ENCODE peak calls at places on chromosome 15, in seven cellular contexts. N is Peyer's patch, M is GM23248, U is H9, R is fibroblast of lung, E is gastrocnemius medialis, C is mammary epithelial cell. V is an unnamed sample. For H3K27me3 and H3K4me1, the result is how much of the 10 kb centered on the place peaks cover.

GRCh38 chr15:42138968-42139386 is 17.5 kb downstream of the PLA2G4F start:
- DNase-seq in N (peak), M (no peak), U (peak), E (no peak), R (no peak), C (no peak), V (no peak)

GRCh38 chr15:49645937-49646336 is 25.1 kb downstream of the DTWD1 start:
- DNase-seq in E (no peak), U (no peak), M (peak), C (peak), N (no peak), R (peak), V (no peak)

GRCh38 chr15:90382305-90382704 is 5.7 kb upstream of the IQGAP1 start:
- DNase-seq in R (no peak), E (no peak), M (no peak), C (peak), N (no peak), U (no peak), V (no peak)

GRCh38 chr15:62931650-62932049 is 110.9 kb upstream of the TPM1 start:
- DNase-seq in M (peak), N (no peak), U (no peak), C (no peak), E (no peak), R (no peak), V (no peak)

GRCh38 chr15:76330281-76330680 is 6.3 kb upstream of the ISL2 start:
- DNase-seq in E (no peak), N (no peak), U (peak), M (peak), R (peak), C (peak), V (peak)

GRCh38 chr15:33679065-33679464 is 289.2 kb upstream of the CHRM5 start:
- DNase-seq in E (no peak), M (peak), R (no peak), N (no peak), C (no peak), U (no peak), V (no peak)

GRCh38 chr15:77818484-77819270 is 186.0 kb upstream of the LINGO1 start:
- DNase-seq in M (no peak), U (peak), E (no peak), R (no peak), C (no peak), N (no peak), V (no peak)

GRCh38 chr15:69758810-69759410 is 306.3 kb downstream of the RPLP1 start:
- DNase-seq in R (peak), M (peak), N (no peak), C (peak), E (no peak), U (no peak), V (no peak)

GRCh38 chr15:81106560-81106959 is 27.5 kb upstream of the CFAP161 start:
- DNase-seq in U (peak), C (peak), E (no peak), M (peak), R (peak), N (no peak), V (no peak)

GRCh38 chr15:74924525-74924924 is 13.3 kb downstream of the COX5A start:
- DNase-seq in C (no peak), R (no peak), M (no peak), U (no peak), E (no peak), N (no peak), V (no peak)

GRCh38 chr15:101169457-101170071 is 82.3 kb downstream of the CHSY1 start:
- DNase-seq in E (no peak), M (peak), N (no peak), U (no peak), R (peak), C (no peak), V (peak)

GRCh38 chr15:68646156-68646555 is 67.4 kb downstream of the CORO2B start:
- DNase-seq in E (no peak), U (no peak), N (peak), R (no peak), C (no peak), M (no peak), V (no peak)

GRCh38 chr15:72127724-72128322 is 9.6 kb downstream of the SENP8 start:
- DNase-seq in R (no peak), E (no peak), C (no peak), N (no peak), U (no peak), M (no peak), V (no peak)

GRCh38 chr15:41809121-41809520 is 18.8 kb upstream of the JMJD7 start:
- DNase-seq in M (peak), N (no peak), R (no peak), C (no peak), U (no peak), E (no peak), V (no peak)

GRCh38 chr15:75104804-75105557 is 81.6 kb downstream of the PPCDC start:
- DNase-seq in N (no peak), U (no peak), C (peak), E (no peak), R (peak), M (peak), V (no peak)

GRCh38 chr15:70339551-70340517 is 242.1 kb upstream of the TLE3 start:
- DNase-seq in N (no peak), E (no peak), R (peak), M (peak), C (no peak), U (peak), V (no peak)

GRCh38 chr15:77335298-77335697 is 84.6 kb downstream of the PEAK1 start:
- DNase-seq in M (peak), U (no peak), E (peak), N (no peak), C (no peak), R (peak), V (peak)

GRCh38 chr15:33807665-33808064 is 160.6 kb upstream of the CHRM5 start:
- DNase-seq in N (no peak), R (no peak), U (no peak), E (no peak), C (no peak), M (no peak), V (no peak)

GRCh38 chr15:98865397-98866339 is 141.9 kb downstream of the PGPEP1L start:
- DNase-seq in C (no peak), E (peak), U (peak), M (no peak), N (peak), R (peak), V (peak)

GRCh38 chr15:90837052-90837621 is 31.3 kb upstream of the FURIN start:
- DNase-seq in N (no peak), E (no peak), M (no peak), U (no peak), C (no peak), R (no peak), V (no peak)

GRCh38 chr15:63551400-63551799 is 45.8 kb upstream of the FBXL22 start:
- DNase-seq in N (no peak), U (no peak), E (no peak), C (peak), R (peak), M (peak), V (no peak)

GRCh38 chr15:48899793-48900192 is 21.9 kb downstream of the EID1 start:
- DNase-seq in E (no peak), R (no peak), M (no peak), C (peak), N (no peak), U (no peak), V (no peak)

GRCh38 chr15:61680260-61681037 is 379.8 kb downstream of the VPS13C start:
- DNase-seq in N (no peak), U (no peak), M (no peak), E (no peak), R (no peak), C (no peak), V (no peak)

GRCh38 chr15:98232761-98233160 is 272.3 kb downstream of the ARRDC4 start:
- DNase-seq in U (no peak), C (no peak), E (no peak), R (no peak), N (no peak), M (no peak), V (no peak)

GRCh38 chr15:58336161-58336560 is 95.6 kb upstream of the LIPC start:
- DNase-seq in R (no peak), M (no peak), U (no peak), E (no peak), C (no peak), N (no peak), V (no peak)

GRCh38 chr15:93178371-93178770 is 89.4 kb upstream of the RGMA start:
- DNase-seq in R (no peak), U (no peak), N (no peak), C (no peak), M (no peak), E (no peak), V (no peak)

GRCh38 chr15:101170568-101171350 is 81.1 kb downstream of the CHSY1 start:
- DNase-seq in U (no peak), C (peak), R (peak), N (no peak), E (no peak), M (peak), V (peak)

GRCh38 chr15:87660494-87661129 is 595.9 kb downstream of the NTRK3 start:
- DNase-seq in N (no peak), C (no peak), M (no peak), U (no peak), E (no peak), R (no peak), V (no peak)

GRCh38 chr15:47184003-47184404 is 533.3 kb upstream of the SEMA6D start:
- DNase-seq in C (peak), M (peak), R (no peak), U (peak), E (no peak), N (peak), V (peak)
- H3K27me3 ChIP-seq in C (under half), M (under half), R (under half), U (under half), E (under half), N (under half), V (under half)

GRCh38 chr15:28900041-28900891 is 14.5 kb downstream of the APBA2 start:
- DNase-seq in C (no peak), N (no peak), E (no peak), R (no peak), U (no peak), M (no peak), V (no peak)
- H3K4me1 ChIP-seq in C (under half), N (under half), E (under half), R (under half), U (under half), M (under half), V (under half)

GRCh38 chr15:73322665-73323373 is 45.9 kb downstream of the HCN4 start:
- DNase-seq in C (no peak), R (no peak), M (no peak), E (no peak), N (peak), U (no peak), V (no peak)
- H3K27me3 ChIP-seq in C (under half), R (under half), M (under half), E (under half), N (under half), U (under half), V (under half)

DNA sequence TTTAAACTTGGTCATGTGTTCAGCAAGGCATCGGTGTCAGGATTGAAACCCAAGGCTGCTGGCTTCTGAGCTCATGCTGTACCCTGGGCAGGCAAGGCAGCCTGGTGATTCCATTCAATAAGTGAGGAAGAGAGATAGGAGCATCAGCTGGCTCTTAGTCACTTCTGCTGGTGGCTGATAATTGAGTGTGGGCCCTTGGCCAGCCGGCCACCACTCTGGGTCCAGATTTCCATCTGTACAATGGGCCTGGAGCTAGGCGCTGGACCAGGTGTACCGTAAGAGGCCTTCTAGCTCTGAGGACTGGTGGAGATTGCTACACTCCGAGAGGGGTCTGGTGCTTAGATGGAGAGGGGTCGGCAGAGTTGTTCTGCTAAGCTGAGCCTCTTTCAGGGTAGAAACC is 4.3 kb downstream of the CD276 start:
- DNase-seq in U (peak), C (no peak), R (peak), M (peak), N (no peak), E (no peak), V (no peak)
- H3K4me1 ChIP-seq in U (under half), C (half or more), R (under half), M (half or more), N (under half), E (under half), V (under half)

GRCh38 chr15:88794001-88794400 is 9.2 kb upstream of the ACAN start:
- DNase-seq in N (no peak), C (no peak), M (no peak), E (no peak), U (no peak), R (no peak), V (no peak)

GRCh38 chr15:88799341-88799740 is 3.9 kb upstream of the ACAN start:
- DNase-seq in U (no peak), M (no peak), C (no peak), R (no peak), N (no peak), E (no peak), V (no peak)

GRCh38 chr15:88802250-88802990 is 816 bp upstream of the ACAN start:
- DNase-seq in C (no peak), E (no peak), U (no peak), N (no peak), M (no peak), R (no peak), V (no peak)

GRCh38 chr15:88800026-88800425 is 3.2 kb upstream of the ACAN start:
- DNase-seq in R (peak), M (peak), N (no peak), C (peak), U (no peak), E (no peak), V (no peak)

DNA sequence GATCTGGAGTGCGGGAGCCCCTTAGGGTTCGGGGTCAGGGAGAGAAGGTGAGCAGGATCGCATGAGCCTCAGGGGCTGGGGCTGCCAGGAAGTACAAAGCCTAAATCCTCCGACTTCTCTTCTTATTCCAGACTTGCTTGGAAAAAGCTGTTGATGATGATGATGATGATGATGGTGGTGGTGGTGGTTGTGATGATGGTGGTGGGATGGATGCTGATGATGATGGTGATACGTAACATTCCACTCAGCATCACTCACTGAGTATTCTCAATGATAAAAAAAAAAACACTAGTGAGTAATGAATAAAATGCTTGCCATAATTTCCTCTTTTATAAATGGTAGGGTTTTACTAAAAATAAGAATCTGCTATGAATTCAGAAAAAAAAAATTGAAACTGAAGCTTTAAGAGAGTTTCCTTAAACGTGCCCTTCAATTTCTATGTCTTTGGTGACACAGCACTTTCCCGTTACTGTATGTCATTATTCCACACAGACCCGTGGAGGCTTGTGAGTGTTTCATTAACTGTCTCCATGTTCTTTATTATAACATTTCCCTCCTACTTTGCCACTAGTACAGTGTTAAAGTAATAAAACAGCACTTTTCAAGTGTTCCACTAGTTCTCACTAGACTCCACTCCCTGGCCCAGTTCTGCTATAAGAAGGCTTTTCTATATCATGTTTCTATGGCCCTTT is 5.4 kb upstream of the ACAN start:
- DNase-seq in N (no peak), E (no peak), C (no peak), M (no peak), R (no peak), U (no peak), V (no peak)
- H3K27me3 ChIP-seq in N (under half), E (under half), C (under half), M (under half), R (under half), U (under half), V (under half)

DNA sequence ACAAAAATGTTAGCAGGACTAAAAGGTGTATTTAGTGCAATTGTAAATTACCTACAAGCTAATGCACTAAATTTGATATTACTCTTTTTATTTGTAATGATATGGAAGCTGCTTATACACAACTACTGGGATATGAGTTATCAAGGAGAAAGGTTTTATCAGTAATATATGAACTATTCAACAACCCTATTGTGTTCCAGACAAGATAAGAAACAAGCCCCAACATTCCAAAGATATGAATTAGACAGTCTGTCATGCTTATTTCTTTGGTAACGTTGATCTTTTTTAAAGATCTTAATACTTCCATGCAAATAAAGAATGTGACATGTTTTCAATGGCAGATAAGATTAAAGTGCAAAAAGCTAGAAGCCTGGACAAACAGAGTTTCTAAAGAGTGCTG is 314.0 kb upstream of the THBS1 start:
- DNase-seq in M (no peak), N (no peak), R (peak), C (no peak), U (no peak), E (no peak), V (no peak)
- H3K4me1 ChIP-seq in M (under half), N (under half), R (under half), C (under half), U (under half), E (under half), V (under half)

GRCh38 chr15:28013976-28014375 is 85.1 kb downstream of the OCA2 start:
- DNase-seq in E (no peak), N (no peak), R (no peak), M (no peak), C (no peak), U (no peak), V (no peak)

GRCh38 chr15:28015855-28016254 is 83.3 kb downstream of the OCA2 start:
- DNase-seq in C (no peak), M (no peak), N (no peak), U (no peak), R (no peak), E (no peak), V (no peak)

GRCh38 chr15:28012231-28012630 is 86.9 kb downstream of the OCA2 start:
- DNase-seq in M (no peak), R (no peak), U (no peak), N (no peak), C (no peak), E (no peak), V (no peak)

GRCh38 chr15:28013480-28013879 is 85.6 kb downstream of the OCA2 start:
- DNase-seq in C (no peak), N (no peak), M (no peak), U (no peak), R (no peak), E (no peak), V (no peak)

DNA sequence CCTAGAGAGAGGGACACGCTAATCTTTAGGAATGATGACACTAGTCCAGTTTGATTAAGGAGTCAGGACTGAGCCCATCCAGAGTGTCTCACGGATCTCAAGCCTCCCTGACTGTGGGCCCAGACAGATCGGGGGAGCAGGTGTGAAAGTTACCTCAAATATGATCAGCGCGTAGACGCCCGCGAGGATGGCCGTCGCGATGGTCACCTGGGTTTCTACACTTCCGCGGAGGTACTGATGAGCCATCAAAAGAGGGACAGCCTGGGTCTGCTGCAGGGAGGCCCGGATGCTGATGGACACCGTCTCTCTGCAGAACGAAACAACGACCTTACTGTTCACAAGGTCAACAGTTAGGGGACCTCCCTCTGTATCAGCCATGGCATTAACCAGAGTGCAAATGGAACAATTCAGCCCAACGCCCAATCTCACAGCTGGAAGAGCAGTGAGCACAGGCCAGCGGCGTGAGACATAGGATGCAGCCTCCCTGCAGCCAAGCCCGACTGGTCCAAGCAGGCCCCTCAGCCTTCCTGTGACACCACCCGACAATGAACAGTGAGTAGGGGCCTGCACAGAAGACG is 84.4 kb downstream of the OCA2 start:
- DNase-seq in M (no peak), E (no peak), C (no peak), N (no peak), R (no peak), U (no peak), V (no peak)
- H3K27me3 ChIP-seq in M (under half), E (under half), C (under half), N (under half), R (under half), U (under half), V (under half)

GRCh38 chr15:96274698-96275097 is 55.8 kb upstream of the NR2F2 start:
- DNase-seq in E (no peak), C (no peak), N (no peak), M (peak), R (peak), U (no peak), V (no peak)
- H3K4me1 ChIP-seq in E (under half), C (half or more), N (under half), M (half or more), R (under half), U (under half), V (under half)